ENCODE peak calls at places on chromosomes 4 and X, in seven cellular contexts. H, S, G, Y, V, F and O are unnamed samples.

GRCh38 chr4:61507091-61507490 is 307.0 kb downstream of the ADGRL3 start:
- DNase-seq in F (peak; percentile 36), H (no peak), V (no peak), S (no peak), G (peak; percentile 60), Y (no peak), O (no peak)

GRCh38 chrX:101171883-101172400 is 47.6 kb upstream of the DRP2 start:
- DNase-seq in F (no peak), H (no peak), S (no peak), Y (no peak), G (no peak), V (no peak), O (no peak)

GRCh38 chr4:100936676-100937390 is 410.5 kb downstream of the PPP3CA start:
- DNase-seq in F (no peak), Y (no peak), V (no peak), G (no peak), H (no peak), S (no peak), O (no peak)

GRCh38 chr4:88158360-88159136 is at the start of gene ABCG2:
- DNase-seq in F (peak; percentile 54), Y (peak; percentile 90), G (peak; percentile 53), V (peak; percentile 78), S (peak; percentile 75), H (peak; percentile 80), O (peak; percentile 94)

GRCh38 chr4:94695389-94695788 is 62.4 kb upstream of the BMPR1B start:
- DNase-seq in G (no peak), Y (no peak), F (no peak), S (peak; percentile 21), V (no peak), H (no peak), O (no peak)

GRCh38 chrX:20378291-20378920 is 111.7 kb upstream of the RPS6KA3 start:
- DNase-seq in H (no peak), Y (peak; percentile 7), S (peak; percentile 31), F (no peak), V (no peak), G (no peak), O (no peak)

GRCh38 chr4:25567253-25567652 is 88.4 kb upstream of the SLC34A2 start:
- DNase-seq in F (no peak), S (no peak), V (no peak), Y (no peak), G (no peak), H (no peak), O (peak; percentile 60)

GRCh38 chr4:145804134-145804533 is 124.2 kb downstream of the C4orf51 start:
- DNase-seq in V (no peak), Y (peak; percentile 77), H (no peak), F (no peak), S (peak; percentile 95), G (peak; percentile 38), O (no peak)

GRCh38 chr4:79650794-79651431 is 242.9 kb upstream of the GK2 start:
- DNase-seq in F (no peak), Y (peak; percentile 76), S (peak; percentile 77), V (no peak), G (peak; percentile 24), H (no peak), O (peak; percentile 64)

GRCh38 chr4:38601244-38601915 is 62.6 kb upstream of the KLF3 start:
- DNase-seq in H (no peak), S (peak; percentile 63), G (peak; percentile 35), V (no peak), Y (peak; percentile 83), F (no peak), O (no peak)

GRCh38 chr4:68466185-68466584 is 18.9 kb downstream of the TMPRSS11E start:
- DNase-seq in S (peak; percentile 68), F (no peak), Y (peak; percentile 85), H (no peak), V (no peak), G (peak; percentile 2), O (no peak)

GRCh38 chrX:134173541-134174272 is 63.3 kb upstream of the CCDC160 start:
- DNase-seq in S (no peak), Y (no peak), F (no peak), V (peak; percentile 64), G (no peak), H (peak; percentile 46), O (peak; percentile 74)

GRCh38 chrX:320126-320783 is 1.7 kb upstream of the GTPBP6 start:
- DNase-seq in F (no peak), V (no peak), H (no peak), S (peak; percentile 10), G (peak; percentile 25), Y (peak; percentile 28), O (no peak)

GRCh38 chrX:57565198-57565597 is 26.6 kb upstream of the ZXDB start:
- DNase-seq in F (no peak), G (no peak), H (no peak), S (no peak), V (no peak), Y (no peak), O (peak; percentile 11)

GRCh38 chr4:141462361-141462760 is 174.0 kb upstream of the IL15 start:
- DNase-seq in H (no peak), G (no peak), S (peak; percentile 21), F (no peak), V (no peak), Y (no peak), O (no peak)

GRCh38 chr4:34422472-34422871 is 1821.8 kb downstream of the ARAP2 start:
- DNase-seq in G (no peak), F (no peak), S (no peak), H (no peak), V (no peak), Y (peak; percentile 10), O (no peak)

GRCh38 chr4:160406426-160406825 is 1303.5 kb downstream of the RAPGEF2 start:
- DNase-seq in S (no peak), Y (no peak), F (no peak), H (no peak), G (no peak), V (no peak), O (no peak)

GRCh38 chr4:104901438-104901837 is 245.2 kb upstream of the TET2 start:
- DNase-seq in F (no peak), V (peak; percentile 28), S (no peak), G (no peak), H (no peak), Y (no peak), O (peak; percentile 48)

GRCh38 chr4:143420227-143420626 is 83.6 kb downstream of the GAB1 start:
- DNase-seq in H (no peak), F (no peak), G (no peak), V (no peak), Y (no peak), S (no peak), O (no peak)

GRCh38 chr4:15392053-15392805 is 35.6 kb upstream of the C1QTNF7 start:
- DNase-seq in H (no peak), F (no peak), S (no peak), V (no peak), G (no peak), Y (no peak), O (no peak)

GRCh38 chr4:184544711-184545409 is 70.5 kb upstream of the IRF2 start:
- DNase-seq in F (no peak), V (no peak), H (no peak), G (no peak), S (no peak), Y (no peak), O (peak; percentile 33)

GRCh38 chr4:187541666-187542065 is 453.9 kb upstream of the ZFP42 start:
- DNase-seq in V (no peak), G (no peak), Y (no peak), S (no peak), H (no peak), F (no peak), O (no peak)

GRCh38 chr4:8766610-8767009 is 105.0 kb downstream of the HMX1 start:
- DNase-seq in H (no peak), G (no peak), F (no peak), V (no peak), S (no peak), Y (no peak), O (no peak)

GRCh38 chr4:163473130-163473529 is 424 bp downstream of the TKTL2 start:
- DNase-seq in Y (no peak), H (no peak), G (no peak), V (no peak), F (no peak), S (no peak), O (peak; percentile 19)

GRCh38 chrX:10011261-10011931 is 44.2 kb downstream of the CLDN34 start:
- DNase-seq in Y (peak; percentile 73), V (no peak), G (no peak), S (peak; percentile 29), F (no peak), H (no peak), O (peak; percentile 57)

GRCh38 chr4:35730414-35730813 is 513.9 kb downstream of the ARAP2 start:
- DNase-seq in S (no peak), F (no peak), Y (no peak), H (no peak), G (no peak), V (no peak), O (no peak)

GRCh38 chr4:35723973-35724372 is 520.3 kb downstream of the ARAP2 start:
- DNase-seq in Y (no peak), V (no peak), G (no peak), F (no peak), S (no peak), H (no peak), O (no peak)

GRCh38 chr4:35725131-35725530 is 519.2 kb downstream of the ARAP2 start:
- DNase-seq in F (no peak), Y (no peak), H (no peak), V (peak; percentile 31), G (no peak), S (no peak), O (peak; percentile 66)
- H2BK5ac ChIP-seq in F (no peak overlapping the region), Y (no peak overlapping the region), H (no peak overlapping the region), V (no peak overlapping the region), G (no peak overlapping the region), S (no peak overlapping the region), O (no peak overlapping the region)

GRCh38 chrX:130775849-130776248 is 127.2 kb downstream of the ENOX2 start:
- DNase-seq in F (no peak), V (no peak), S (no peak), G (no peak), Y (no peak), H (no peak), O (no peak)
- H2BK5ac ChIP-seq in F (no peak overlapping the region), V (no peak overlapping the region), S (no peak overlapping the region), G (no peak overlapping the region), Y (no peak overlapping the region), H (no peak overlapping the region), O (no peak overlapping the region)

DNA sequence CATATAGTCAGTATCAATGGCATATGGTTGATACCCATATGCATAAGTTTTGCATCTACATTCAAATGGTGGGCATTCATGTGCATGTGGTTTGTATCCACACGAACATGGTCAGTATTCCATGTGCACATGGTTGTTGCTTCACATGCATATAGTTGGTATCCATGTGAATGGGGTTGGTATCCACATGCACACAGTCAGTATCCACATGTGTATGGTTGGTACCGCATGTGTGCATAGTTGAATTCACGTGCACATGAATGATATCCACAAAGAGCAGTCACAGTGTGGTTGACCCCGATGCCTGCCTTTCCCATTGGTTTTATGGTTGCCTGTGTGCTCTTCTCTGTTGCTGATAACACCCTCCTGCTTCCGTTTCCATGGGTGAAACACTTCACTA is 427.9 kb downstream of the STIM2 start:
- DNase-seq in G (no peak), V (no peak), S (no peak), H (no peak), Y (no peak), F (no peak), O (no peak)
- H2BK5ac ChIP-seq in G (no peak overlapping the region), V (no peak overlapping the region), S (no peak overlapping the region), H (no peak overlapping the region), Y (no peak overlapping the region), F (no peak overlapping the region), O (peak overlapping the region; percentile 53)

DNA sequence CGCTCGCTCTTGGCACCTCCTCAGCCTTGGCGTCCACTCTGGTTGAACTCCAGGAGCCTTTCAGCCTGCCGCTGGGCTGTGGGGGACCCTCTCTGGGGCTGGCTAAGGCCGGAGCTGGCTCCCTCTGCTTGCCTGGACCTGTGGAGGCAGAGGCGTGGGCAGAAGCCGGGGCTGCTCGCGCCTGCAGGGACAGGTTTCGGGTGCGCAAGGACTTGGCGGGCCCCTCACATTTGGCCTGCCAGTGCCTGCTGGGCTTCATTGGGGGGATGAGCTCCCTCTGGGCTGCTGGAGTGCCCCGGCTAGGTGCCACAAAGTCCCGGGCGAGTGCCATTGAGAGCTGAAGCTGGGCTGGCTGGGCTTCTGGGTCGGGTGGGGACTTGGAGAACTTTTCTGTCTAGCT is 371.7 kb downstream of the FAM133A start:
- DNase-seq in S (no peak), G (no peak), F (no peak), V (peak; percentile 41), H (no peak), Y (no peak), O (no peak)
- H2BK5ac ChIP-seq in S (no peak overlapping the region), G (no peak overlapping the region), F (no peak overlapping the region), V (no peak overlapping the region), H (peak overlapping the region; percentile 44), Y (no peak overlapping the region), O (no peak overlapping the region)